ENCODE peak calls at places on chromosomes 5 and 9, in six cellular contexts. I is endothelial cell, X is left ventricle myocardium inferior, T is GM06990, Q is SK-N-SH, U is fibroblast of mammary gland. A is an unnamed sample.

GRCh38 chr5:134758176-134758503 is 439 bp upstream of the DDX46 start:
- DNase-seq in I (no peak), X (no peak), T (no peak), Q (no peak), U (no peak), A (no peak)

GRCh38 chr9:38017149-38017884 is 51.7 kb downstream of the SHB start:
- DNase-seq in I (peak; percentile 51), X (peak; percentile 71), T (no peak), Q (peak; percentile 80), U (no peak), A (no peak)

GRCh38 chr5:111869681-111870080 is 112.7 kb upstream of the NREP start:
- DNase-seq in I (no peak), X (no peak), T (no peak), Q (no peak), U (peak; percentile 54), A (peak; percentile 65)

GRCh38 chr9:113580041-113580953 is 116.8 kb downstream of the RGS3 start:
- DNase-seq in I (no peak), X (peak; percentile 80), T (no peak), Q (no peak), U (peak; percentile 85), A (peak; percentile 57)

GRCh38 chr9:131107760-131108159 is 11.4 kb downstream of the AIF1L start:
- DNase-seq in I (no peak), X (no peak), T (no peak), Q (peak; percentile 8), U (no peak), A (no peak)

GRCh38 chr9:120729796-120730195 is 15.5 kb upstream of the MEGF9 start:
- DNase-seq in I (no peak), X (no peak), T (no peak), Q (no peak), U (no peak), A (no peak)

GRCh38 chr5:176799488-176799887 is 10.9 kb upstream of the UNC5A start:
- DNase-seq in I (no peak), X (no peak), T (no peak), Q (no peak), U (no peak), A (no peak)

GRCh38 chr9:36399980-36400331 is at the start of gene RNF38:
- DNase-seq in I (no peak), X (no peak), T (no peak), Q (no peak), U (no peak), A (no peak)

GRCh38 chr5:171795381-171795780 is 9.8 kb downstream of the SMIM23 start:
- DNase-seq in I (no peak), X (no peak), T (no peak), Q (no peak), U (no peak), A (no peak)

GRCh38 chr5:169416583-169417196 is 115.8 kb upstream of the SLIT3 start:
- DNase-seq in I (no peak), X (peak; percentile 75), T (peak; percentile 68), Q (no peak), U (peak; percentile 98), A (peak; percentile 83)

GRCh38 chr5:120207139-120207538 is 257.0 kb upstream of the PRR16 start:
- DNase-seq in I (no peak), X (no peak), T (no peak), Q (no peak), U (peak; percentile 50), A (peak; percentile 51)

GRCh38 chr9:94984891-94985476 is 258.5 kb downstream of the AOPEP start:
- DNase-seq in I (no peak), X (no peak), T (no peak), Q (no peak), U (no peak), A (no peak)

GRCh38 chr5:94968507-94969095 is 316.3 kb downstream of the MCTP1 start:
- DNase-seq in I (peak; percentile 38), X (no peak), T (peak; percentile 44), Q (peak; percentile 34), U (peak; percentile 71), A (peak; percentile 75)

GRCh38 chr5:176744584-176744965 is 65.8 kb upstream of the UNC5A start:
- DNase-seq in I (no peak), X (no peak), T (no peak), Q (peak; percentile 50), U (peak; percentile 3), A (no peak)

GRCh38 chr9:126723807-126724172 is 81.0 kb upstream of the ZBTB43 start:
- DNase-seq in I (no peak), X (no peak), T (no peak), Q (peak; percentile 84), U (no peak), A (no peak)

GRCh38 chr9:29214702-29215248 is 1641.5 kb upstream of the C9orf72 start:
- DNase-seq in I (peak; percentile 12), X (no peak), T (no peak), Q (peak; percentile 29), U (no peak), A (no peak)

GRCh38 chr5:158464383-158464782 is 605.4 kb upstream of the CLINT1 start:
- DNase-seq in I (no peak), X (no peak), T (no peak), Q (no peak), U (no peak), A (no peak)

GRCh38 chr9:127489471-127490115 is 38.3 kb downstream of the LRSAM1 start:
- DNase-seq in I (peak; percentile 46), X (no peak), T (no peak), Q (peak; percentile 71), U (no peak), A (no peak)

GRCh38 chr9:100428871-100429654 is 2.1 kb downstream of the MSANTD3 start:
- DNase-seq in I (no peak), X (no peak), T (no peak), Q (no peak), U (peak; percentile 100), A (peak; percentile 98)

GRCh38 chr5:59766394-59766793 is 127.1 kb downstream of the PDE4D start:
- DNase-seq in I (no peak), X (no peak), T (no peak), Q (peak; percentile 7), U (no peak), A (no peak)

GRCh38 chr5:126354857-126355731 is 68.1 kb upstream of the GRAMD2B start:
- DNase-seq in I (no peak), X (no peak), T (no peak), Q (no peak), U (no peak), A (no peak)

GRCh38 chr9:136610426-136610825 is 52.3 kb upstream of the EGFL7 start:
- DNase-seq in I (no peak), X (no peak), T (no peak), Q (no peak), U (no peak), A (no peak)

GRCh38 chr5:179192185-179192890 is 132.2 kb downstream of the ZNF354C start:
- DNase-seq in I (no peak), X (no peak), T (no peak), Q (peak; percentile 85), U (no peak), A (no peak)

GRCh38 chr5:141692533-141692888 is 10.5 kb upstream of the ARAP3 start:
- DNase-seq in I (no peak), X (no peak), T (no peak), Q (no peak), U (no peak), A (no peak)

DNA sequence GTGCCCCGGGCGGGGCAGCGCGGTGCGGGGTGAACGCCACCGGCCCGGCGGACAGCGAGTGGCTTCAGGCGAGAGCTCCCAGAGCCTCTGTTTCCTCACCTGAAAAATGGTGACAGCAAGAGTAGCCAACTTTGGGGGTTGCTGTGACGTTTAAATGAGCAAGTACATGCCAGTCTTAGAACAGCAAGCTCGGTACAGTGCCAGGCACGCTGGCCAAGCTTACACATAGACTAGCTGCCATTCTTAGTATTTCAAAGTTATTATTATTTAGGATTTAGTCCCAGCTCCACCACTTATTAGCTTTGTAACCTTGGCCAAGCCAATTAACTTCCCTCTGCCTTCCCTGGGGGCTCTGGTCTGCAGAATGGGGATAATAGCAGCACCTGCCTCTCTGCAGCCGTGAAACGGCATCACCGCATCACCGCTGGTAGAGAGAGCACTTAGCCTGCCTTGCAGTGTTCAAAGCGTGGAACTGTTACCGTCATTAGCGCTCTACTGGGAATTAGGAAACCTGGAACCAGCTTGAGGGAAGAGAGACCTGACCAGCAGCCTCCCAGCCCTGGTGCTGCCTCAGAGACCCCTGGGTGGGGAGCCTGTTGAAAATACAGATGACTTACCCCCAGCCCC is at the start of gene C9orf50:
- DNase-seq in I (no peak), X (no peak), T (no peak), Q (no peak), U (no peak), A (no peak)
- TF ChIP-seq CTCF in I (no peak), X (no peak), T (no peak), Q (no peak), U (no peak), A (no peak)

DNA sequence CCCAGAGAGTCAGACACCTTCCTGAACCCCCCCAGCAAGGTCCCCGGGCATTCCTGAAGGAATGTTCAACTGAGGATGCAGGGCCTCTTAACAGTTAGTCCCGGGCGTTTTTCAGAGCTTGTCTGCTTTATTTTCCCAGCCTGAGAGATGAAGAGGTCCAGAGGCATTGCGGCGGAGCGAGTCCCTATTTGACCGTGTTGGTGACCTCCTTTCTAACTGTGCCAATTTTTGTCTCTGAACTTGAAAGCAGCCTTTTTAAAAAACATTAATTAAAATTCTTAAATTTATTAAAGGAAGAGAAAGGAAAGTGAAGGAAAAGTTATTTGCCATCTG is 433 bp upstream of the PTAR1 start:
- DNase-seq in I (no peak), X (no peak), T (no peak), Q (no peak), U (no peak), A (no peak)
- TF ChIP-seq CTCF in I (no peak), X (no peak), T (no peak), Q (no peak), U (no peak), A (no peak)

GRCh38 chr9:79403495-79403894 is 168.3 kb upstream of the TLE4 start:
- DNase-seq in I (no peak), X (no peak), T (no peak), Q (no peak), U (no peak), A (no peak)

GRCh38 chr9:79408617-79409016 is 163.1 kb upstream of the TLE4 start:
- DNase-seq in I (no peak), X (no peak), T (peak; percentile 6), Q (no peak), U (no peak), A (peak; percentile 22)

GRCh38 chr9:79408200-79408599 is 163.6 kb upstream of the TLE4 start:
- DNase-seq in I (no peak), X (no peak), T (no peak), Q (no peak), U (no peak), A (peak; percentile 6)
- TF ChIP-seq CTCF in I (no peak), X (no peak), T (no peak), Q (peak; percentile 25), U (no peak), A (no peak)

GRCh38 chr5:132295505-132296411 is 1.6 kb downstream of the SLC22A4 start:
- DNase-seq in I (no peak), X (no peak), T (no peak), Q (no peak), U (no peak), A (no peak)

GRCh38 chr5:132294728-132295504 is 722 bp downstream of the SLC22A4 start:
- DNase-seq in I (peak; percentile 25), X (peak; percentile 46), T (peak; percentile 21), Q (no peak), U (peak; percentile 85), A (peak; percentile 96)

GRCh38 chr5:132291026-132291425 is 3.2 kb upstream of the SLC22A4 start:
- DNase-seq in I (no peak), X (no peak), T (no peak), Q (no peak), U (no peak), A (no peak)

GRCh38 chr5:132293992-132294727 is at the start of gene SLC22A4:
- DNase-seq in I (peak; percentile 83), X (peak; percentile 91), T (peak; percentile 75), Q (peak; percentile 94), U (peak; percentile 88), A (peak; percentile 96)

GRCh38 chr5:132293066-132293991 is 865 bp upstream of the SLC22A4 start:
- DNase-seq in I (peak; percentile 67), X (peak; percentile 90), T (peak; percentile 70), Q (peak; percentile 92), U (peak; percentile 89), A (peak; percentile 93)
- TF ChIP-seq CTCF in I (no peak), X (no peak), T (peak; percentile 33), Q (peak; percentile 23), U (no peak), A (peak; percentile 15)

A was measured in foreskin fibroblast.